ENCODE peak calls at places on chromosomes 13 and 19, in four cellular contexts. A is heart right ventricle, O is endodermal cell, Q is OCI-LY7. Z is an unnamed sample. For H3K4me1, the result is how much of the 10 kb centered on the place peaks cover.

GRCh38 chr13:75079226-75079625 is 402.7 kb downstream of the TBC1D4 start:
- DNase-seq in O (no peak), Q (no peak), A (no peak), Z (no peak)

GRCh38 chr13:79966502-79966901 is 374.4 kb downstream of the SPRY2 start:
- DNase-seq in A (no peak), O (peak), Q (no peak), Z (no peak)

GRCh38 chr19:19217110-19217509 is 5.4 kb downstream of the NCAN start:
- DNase-seq in A (no peak), O (no peak), Q (peak), Z (no peak)

GRCh38 chr19:46902402-46902766 is 41.6 kb downstream of the ARHGAP35 start:
- DNase-seq in O (peak), Q (no peak), A (no peak), Z (no peak)

GRCh38 chr19:18488838-18489626 is 32.8 kb downstream of the ELL start:
- DNase-seq in O (peak), A (peak), Q (peak), Z (no peak)

GRCh38 chr13:86020350-86021002 is 221.3 kb upstream of the SLITRK6 start:
- DNase-seq in A (no peak), Q (no peak), O (no peak), Z (no peak)

GRCh38 chr13:38743499-38743898 is 56.6 kb downstream of the FREM2 start:
- DNase-seq in A (no peak), O (no peak), Q (no peak), Z (no peak)

GRCh38 chr13:72648513-72649065 is 78.8 kb downstream of the MZT1 start:
- DNase-seq in Q (no peak), A (no peak), O (no peak), Z (no peak)

GRCh38 chr19:31278555-31279435 is 70.4 kb downstream of the TSHZ3 start:
- DNase-seq in Q (no peak), A (no peak), O (no peak), Z (no peak)

GRCh38 chr13:30394798-30395191 is 27.5 kb upstream of the UBE2L5 start:
- DNase-seq in O (no peak), Q (peak), A (no peak), Z (no peak)

DNA sequence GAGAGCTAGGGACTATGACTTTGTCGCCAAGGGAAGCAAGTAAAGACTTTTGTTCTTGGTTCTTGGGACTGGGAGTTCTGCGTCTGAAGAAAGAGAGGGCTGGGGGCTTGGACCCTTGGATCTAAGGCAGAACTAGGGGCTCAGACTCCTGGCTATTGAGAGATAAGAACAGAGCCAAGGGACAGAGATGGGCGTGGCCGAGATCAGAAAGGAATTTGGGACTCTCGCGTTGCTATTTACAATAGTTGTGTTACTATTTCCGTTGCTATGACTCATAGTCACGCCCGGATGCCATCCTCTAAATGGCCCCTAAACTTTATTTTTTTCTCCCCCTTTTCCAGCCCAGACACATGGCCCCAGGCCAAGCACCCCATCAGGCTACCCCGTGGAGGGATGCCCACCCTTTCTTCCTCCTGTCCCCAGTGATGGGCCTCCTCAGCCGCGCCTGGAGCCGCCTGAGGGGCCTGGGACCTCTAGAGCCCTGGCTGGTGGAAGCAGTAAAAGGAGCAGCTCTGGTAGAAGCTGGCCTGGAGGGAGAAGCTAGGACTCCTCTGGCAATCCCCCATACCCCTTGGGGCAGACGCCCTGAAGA is 759 bp downstream of the PPP1R15A start:
- DNase-seq in Q (peak), O (peak), A (peak), Z (no peak)
- H3K4me1 ChIP-seq in Q (half or more), O (under half), A (half or more), Z (under half)

GRCh38 chr19:13835791-13836723 is 40.8 kb downstream of the ZSWIM4 start:
- DNase-seq in O (peak), A (peak), Q (peak), Z (no peak)

GRCh38 chr19:13832096-13832495 is 36.9 kb downstream of the ZSWIM4 start:
- DNase-seq in A (no peak), O (no peak), Q (no peak), Z (no peak)

GRCh38 chr19:13831560-13832056 is 36.4 kb downstream of the ZSWIM4 start:
- DNase-seq in O (no peak), Q (no peak), A (no peak), Z (no peak)

GRCh38 chr19:13834308-13834790 is 39.1 kb downstream of the ZSWIM4 start:
- DNase-seq in Q (no peak), O (peak), A (no peak), Z (no peak)

DNA sequence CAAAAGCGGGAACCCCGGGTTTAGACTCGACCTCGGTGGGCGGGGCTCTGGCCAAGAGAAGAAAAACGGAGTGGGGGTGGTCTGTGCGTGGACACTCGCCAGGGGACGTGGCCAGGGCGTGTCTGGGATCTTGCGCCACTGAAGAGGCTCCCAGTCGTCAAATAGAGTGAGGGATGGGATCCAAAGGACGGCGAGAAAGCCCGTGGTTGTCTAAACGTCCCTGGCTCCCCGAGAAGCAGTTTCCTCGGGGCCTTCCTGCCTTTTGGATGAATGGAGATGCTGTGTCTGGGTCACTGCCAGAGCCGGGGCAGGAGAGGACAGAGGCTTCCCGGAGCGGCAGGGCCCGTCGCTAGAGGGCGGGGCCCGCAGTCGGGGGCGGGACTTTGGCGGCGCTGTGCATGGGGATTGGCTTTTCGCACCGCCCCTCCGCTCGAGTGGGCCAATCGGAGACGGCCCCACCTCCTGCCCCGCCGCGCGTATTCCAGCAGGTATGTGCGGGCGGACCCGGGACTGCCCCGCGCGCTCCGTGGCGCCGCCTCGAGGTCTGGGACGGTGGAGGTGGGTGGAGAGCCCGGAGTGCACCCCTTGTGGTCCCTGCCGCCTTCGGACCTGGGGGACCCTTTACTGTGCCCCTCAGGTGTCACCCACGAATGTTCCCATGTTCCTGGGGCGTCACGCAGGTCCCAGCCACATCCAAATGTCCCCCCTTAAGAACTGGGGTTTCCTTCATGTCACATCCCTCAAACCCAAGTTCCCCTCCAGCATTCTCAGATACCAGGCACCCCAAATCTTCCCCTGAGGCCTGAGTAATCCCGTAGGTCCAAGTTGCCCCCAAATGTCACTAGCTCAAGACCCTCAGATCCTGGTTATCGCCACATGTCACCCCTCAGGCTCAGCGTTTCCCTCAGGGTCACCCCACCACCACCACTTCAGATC is 38.4 kb downstream of the ZSWIM4 start:
- DNase-seq in A (peak), O (peak), Q (peak), Z (no peak)
- TF ChIP-seq CTCF in A (peak), O (peak), Q (peak), Z (peak)

DNA sequence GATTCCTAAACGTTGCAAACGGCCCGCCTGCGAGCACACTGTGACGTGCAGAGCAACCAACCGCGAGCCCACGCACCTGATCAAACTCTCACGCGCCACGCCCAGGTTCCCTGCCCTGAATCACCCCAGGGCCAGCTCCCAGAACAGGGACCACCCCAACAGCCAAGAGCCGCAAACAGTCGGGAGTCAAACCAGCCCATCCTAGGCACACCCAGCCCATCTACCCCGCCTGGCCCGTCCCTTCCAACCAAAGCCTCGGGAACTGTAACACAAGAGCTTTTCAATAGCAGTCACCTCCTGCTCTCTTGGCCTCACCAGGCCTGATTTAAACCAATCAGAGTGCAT is 8.9 kb downstream of the PIP5K1C start:
- DNase-seq in Q (no peak), A (no peak), O (no peak), Z (no peak)
- H3K4me1 ChIP-seq in Q (under half), A (under half), O (under half), Z (under half)

GRCh38 chr13:68261105-68261504 is 1031.0 kb upstream of the PCDH9 start:
- DNase-seq in A (no peak), O (peak), Q (no peak), Z (no peak)
- TF ChIP-seq CTCF in A (no peak), O (peak), Q (peak), Z (no peak)

DNA sequence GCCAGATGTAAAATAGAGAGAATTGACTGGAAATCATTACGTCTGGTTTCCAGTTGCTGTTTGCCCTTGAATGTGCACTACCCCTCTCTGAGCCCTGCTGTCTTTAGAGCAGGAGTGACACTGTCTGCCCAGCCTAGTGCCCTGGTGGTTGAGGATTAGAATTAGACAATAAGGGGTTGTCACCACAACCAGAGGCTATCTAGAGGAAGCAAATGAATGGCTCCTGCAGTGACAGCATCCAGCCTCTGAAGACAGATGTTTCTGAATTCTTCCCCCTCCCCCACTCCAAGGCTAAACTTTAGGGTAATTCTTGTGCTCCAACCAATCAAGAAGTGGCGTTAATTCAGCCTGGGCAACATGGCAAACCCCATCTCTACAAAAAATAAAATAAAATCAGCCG is 2.0 kb downstream of the RAB8A start:
- DNase-seq in A (no peak), Q (peak), O (no peak), Z (no peak)
- H3K4me1 ChIP-seq in A (half or more), Q (half or more), O (under half), Z (under half)

DNA sequence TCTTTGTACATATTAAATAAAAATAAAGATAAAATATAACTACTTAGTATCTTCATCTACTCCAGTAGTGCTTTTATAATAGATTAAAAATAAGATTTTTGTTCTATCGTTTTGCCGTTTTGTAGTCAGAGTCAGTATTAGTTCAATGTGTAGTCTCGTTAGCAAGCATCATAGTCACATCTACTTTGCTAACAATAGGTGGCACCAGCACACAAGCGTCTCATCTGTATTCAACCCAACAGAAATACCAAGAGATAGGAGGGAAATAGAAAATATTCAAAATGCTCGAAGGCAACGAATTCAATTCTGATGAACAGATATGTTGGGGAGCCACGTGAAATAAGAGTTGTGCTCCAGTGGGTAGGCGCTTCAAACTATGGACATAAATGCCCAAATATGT is 21.4 kb upstream of the MICU2 start:
- DNase-seq in Q (peak), A (no peak), O (no peak), Z (no peak)
- TF ChIP-seq CTCF in Q (peak), A (peak), O (peak), Z (peak)

DNA sequence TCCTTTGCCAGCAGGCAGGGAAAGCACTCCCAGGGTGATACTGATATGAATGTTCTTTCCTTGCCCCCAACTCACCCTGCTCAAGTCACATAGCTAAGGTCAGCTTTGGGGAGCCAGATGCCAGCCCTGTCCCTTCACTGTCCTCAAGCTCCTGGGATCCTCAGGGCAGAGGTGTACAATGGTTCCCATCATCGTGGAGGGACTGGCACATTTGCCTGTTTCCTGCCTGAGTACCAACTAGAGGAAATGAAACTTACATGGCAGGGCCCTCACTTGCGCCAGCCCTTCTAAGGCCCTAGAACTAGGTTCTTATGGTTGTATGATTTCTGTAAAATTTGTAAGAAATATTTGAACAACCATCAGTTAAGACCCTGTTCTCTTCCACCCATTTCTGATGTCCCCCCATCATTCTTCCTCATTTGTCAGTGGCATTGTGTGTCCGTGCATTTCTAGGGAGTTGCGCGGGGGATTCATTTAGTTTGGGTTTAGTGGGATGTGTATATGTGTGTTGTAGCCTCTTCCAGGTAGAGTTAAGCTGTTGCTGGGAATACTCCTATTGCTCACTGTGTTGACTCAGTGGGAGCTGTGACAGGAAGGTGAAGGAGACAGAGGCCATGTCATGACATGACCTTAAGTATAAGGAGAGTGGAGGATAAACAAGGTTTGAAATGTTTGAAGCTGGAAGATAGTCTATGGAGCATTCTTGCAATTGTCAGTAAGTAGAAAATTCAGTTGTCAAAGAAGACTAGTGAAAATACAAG is 41.3 kb upstream of the RCBTB2 start:
- DNase-seq in Q (peak), A (no peak), O (no peak), Z (no peak)
- H3K4me1 ChIP-seq in Q (half or more), A (half or more), O (under half), Z (under half)